ENCODE peak calls at places on chromosome 4, in eight cellular contexts. H, W, Z, C, A, U, R and T are unnamed samples.

GRCh38 chr4:122681568-122681967 is 50.9 kb upstream of the BBS12 start:
- DNase-seq in U (no peak), R (no peak), W (no peak), Z (no peak), H (no peak), C (no peak), A (no peak), T (no peak)

GRCh38 chr4:15479089-15479912 is 9.6 kb downstream of the CC2D2A start:
- DNase-seq in H (no peak), C (peak), A (no peak), U (no peak), R (peak), Z (no peak), W (no peak), T (peak)

GRCh38 chr4:68383115-68383514 is 33.2 kb upstream of the YTHDC1 start:
- DNase-seq in Z (no peak), H (no peak), C (no peak), R (no peak), W (no peak), A (no peak), U (no peak), T (no peak)

GRCh38 chr4:77154074-77154473 is 2.9 kb upstream of the CCNG2 start:
- DNase-seq in R (no peak), Z (no peak), C (no peak), H (no peak), U (no peak), A (no peak), W (no peak), T (no peak)

GRCh38 chr4:141571368-141571767 is 65.0 kb upstream of the IL15 start:
- DNase-seq in A (no peak), H (no peak), C (no peak), Z (no peak), U (no peak), W (no peak), R (no peak), T (no peak)

GRCh38 chr4:95980877-95981360 is 141.0 kb downstream of the PDHA2 start:
- DNase-seq in C (no peak), H (no peak), U (no peak), A (no peak), Z (no peak), R (no peak), W (no peak), T (no peak)

GRCh38 chr4:60579335-60579734 is 620.8 kb upstream of the ADGRL3 start:
- DNase-seq in W (no peak), C (no peak), Z (no peak), U (no peak), H (no peak), A (no peak), R (no peak), T (no peak)

GRCh38 chr4:108155373-108155772 is 13.4 kb downstream of the LEF1 start:
- DNase-seq in R (no peak), W (no peak), H (no peak), A (no peak), Z (no peak), C (peak), U (no peak), T (no peak)

GRCh38 chr4:145808021-145808650 is 128.2 kb downstream of the C4orf51 start:
- DNase-seq in A (peak), C (peak), H (peak), R (peak), Z (no peak), W (no peak), U (no peak), T (no peak)

GRCh38 chr4:121964958-121965357 is 13.1 kb upstream of the TRPC3 start:
- DNase-seq in Z (no peak), R (no peak), U (no peak), A (no peak), C (no peak), W (no peak), H (no peak), T (no peak)

GRCh38 chr4:75995727-75996126 is 5.0 kb upstream of the SDAD1 start:
- DNase-seq in C (peak), Z (no peak), U (no peak), R (peak), H (no peak), W (no peak), A (no peak), T (no peak)

GRCh38 chr4:111775908-111776307 is 369.3 kb upstream of the FAM241A start:
- DNase-seq in A (no peak), C (no peak), R (no peak), W (no peak), H (no peak), U (no peak), Z (no peak), T (no peak)

GRCh38 chr4:62560858-62561257 is 1360.7 kb downstream of the ADGRL3 start:
- DNase-seq in W (no peak), U (no peak), Z (no peak), R (no peak), A (no peak), H (no peak), C (no peak), T (no peak)

GRCh38 chr4:182978152-182978827 is 61.1 kb upstream of the DCTD start:
- DNase-seq in H (peak), A (no peak), C (no peak), R (no peak), Z (no peak), W (no peak), U (no peak), T (no peak)

GRCh38 chr4:187666634-187667033 is 328.9 kb upstream of the ZFP42 start:
- DNase-seq in Z (no peak), H (no peak), U (no peak), C (no peak), R (no peak), A (no peak), W (no peak), T (no peak)

GRCh38 chr4:125642645-125643044 is 327.9 kb downstream of the FAT4 start:
- DNase-seq in W (no peak), U (no peak), A (no peak), C (peak), H (no peak), Z (no peak), R (no peak), T (no peak)

GRCh38 chr4:21596521-21596920 is 352.1 kb downstream of the KCNIP4 start:
- DNase-seq in A (no peak), R (no peak), H (no peak), Z (no peak), C (peak), U (no peak), W (no peak), T (no peak)

GRCh38 chr4:94870151-94870550 is 112.4 kb downstream of the BMPR1B start:
- DNase-seq in Z (no peak), H (no peak), A (no peak), W (no peak), R (no peak), C (no peak), U (no peak), T (no peak)

GRCh38 chr4:101356928-101357327 is 9.6 kb upstream of the PPP3CA start:
- DNase-seq in C (no peak), R (peak), U (no peak), W (no peak), A (no peak), Z (no peak), H (no peak), T (no peak)

GRCh38 chr4:189660737-189661330 is 279.8 kb upstream of the FRG1 start:
- DNase-seq in A (no peak), W (no peak), H (no peak), U (no peak), R (no peak), C (peak), Z (no peak), T (no peak)

GRCh38 chr4:189659302-189659701 is 281.4 kb upstream of the FRG1 start:
- DNase-seq in R (no peak), W (no peak), H (no peak), A (no peak), C (no peak), U (no peak), Z (no peak), T (no peak)

DNA sequence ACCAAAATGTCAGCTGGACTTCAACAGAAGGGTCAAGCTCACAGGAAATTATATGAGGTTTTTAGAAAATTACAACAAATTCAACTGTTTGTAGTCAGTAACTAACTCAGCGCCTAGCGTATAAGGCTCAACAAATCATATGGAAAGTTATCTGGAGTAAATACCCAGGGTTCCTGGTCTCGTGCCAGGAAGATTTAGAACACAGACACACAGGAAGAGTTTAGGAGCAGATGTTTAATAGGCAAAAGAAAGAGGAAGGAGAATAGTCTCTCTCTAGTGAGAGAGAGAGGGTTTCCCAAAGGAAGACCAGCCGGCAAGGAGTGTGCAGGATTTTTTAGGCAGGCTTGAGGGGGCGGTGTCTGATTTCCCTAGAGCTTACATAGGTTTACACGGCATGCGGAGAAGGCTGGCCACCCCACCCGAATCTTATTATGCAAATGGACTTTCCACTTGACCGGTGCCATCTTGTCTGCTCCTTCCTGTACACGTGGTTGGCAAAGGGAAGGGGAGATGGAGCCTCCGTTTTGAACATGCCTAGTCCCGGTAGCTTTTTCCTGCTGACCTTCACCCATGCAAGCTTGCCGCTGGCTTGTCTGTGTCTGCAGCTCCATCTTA is 284.0 kb upstream of the FRG1 start:
- DNase-seq in Z (no peak), U (no peak), A (no peak), C (no peak), W (no peak), H (no peak), R (no peak), T (no peak)
- TF ChIP-seq POLR2AphosphoS5 in Z (no peak), U (no peak), A (no peak), C (no peak), W (no peak), H (no peak), R (no peak), T (no peak)

GRCh38 chr4:56272003-56272402 is 115.3 kb downstream of the AASDH start:
- DNase-seq in U (no peak), H (no peak), R (no peak), C (no peak), Z (peak), W (no peak), A (no peak), T (no peak)
- TF ChIP-seq POLR2AphosphoS5 in U (no peak), H (no peak), R (no peak), C (no peak), Z (peak), W (no peak), A (no peak), T (no peak)

GRCh38 chr4:26252349-26252748 is 68.5 kb upstream of the RBPJ start:
- DNase-seq in R (peak), U (no peak), W (no peak), C (no peak), A (no peak), H (peak), Z (no peak), T (no peak)

GRCh38 chr4:26248647-26249046 is 72.2 kb upstream of the RBPJ start:
- DNase-seq in R (no peak), U (no peak), C (no peak), A (no peak), Z (peak), H (no peak), W (no peak), T (peak)
- TF ChIP-seq POLR2AphosphoS5 in R (no peak), U (no peak), C (no peak), A (no peak), Z (peak), H (no peak), W (no peak), T (no peak)

GRCh38 chr4:113683143-113683542 is 78.4 kb downstream of the CAMK2D start:
- DNase-seq in U (no peak), R (no peak), W (no peak), C (no peak), Z (peak), A (peak), H (peak), T (no peak)
- TF ChIP-seq POLR2AphosphoS5 in U (no peak), R (no peak), W (no peak), C (no peak), Z (no peak), A (no peak), H (peak), T (no peak)

DNA sequence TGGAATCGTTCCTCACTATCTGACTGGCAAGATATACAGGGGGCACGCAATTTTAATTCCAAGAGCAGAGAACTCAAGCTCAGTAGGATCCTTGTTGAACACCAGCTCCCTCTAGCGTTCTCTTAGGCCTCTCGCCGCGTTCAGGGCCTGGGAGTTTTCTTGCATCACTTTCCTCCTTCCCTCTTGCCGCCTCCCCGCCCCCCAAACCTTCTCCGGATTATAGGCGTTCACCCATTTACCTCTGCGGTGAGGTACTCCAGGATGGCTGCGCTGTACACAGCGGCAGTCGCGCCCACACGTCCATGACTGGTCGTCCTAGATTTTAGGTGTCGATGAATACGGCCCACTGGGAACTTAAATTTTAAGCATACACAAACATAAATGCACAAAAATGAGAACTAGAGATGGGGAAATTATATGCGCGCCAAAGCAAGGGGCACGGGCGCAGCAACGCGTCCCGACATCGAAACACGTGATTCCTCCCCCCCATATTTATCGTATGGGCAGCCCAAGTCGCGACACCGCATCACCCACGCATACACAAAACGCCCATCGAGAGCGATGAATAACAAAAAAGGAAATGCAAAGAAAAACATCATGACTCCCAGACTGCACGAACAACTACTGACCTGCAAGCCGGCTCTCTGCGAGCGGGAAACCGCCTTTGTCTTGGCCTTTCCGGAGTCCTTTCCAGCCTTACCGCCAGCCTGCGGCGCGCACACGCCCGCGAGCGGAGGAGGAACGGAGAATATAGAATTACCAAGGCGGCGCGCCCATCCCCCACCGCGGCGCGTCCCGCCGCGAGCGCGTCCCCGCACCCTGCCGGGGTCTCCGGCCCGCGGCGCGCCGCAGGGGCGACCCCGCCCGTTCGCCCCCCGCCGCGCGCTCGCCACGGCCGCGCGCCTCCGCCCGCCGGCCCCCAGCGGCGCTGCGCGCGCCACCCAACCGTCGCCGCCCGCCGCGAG is 759 bp downstream of the H2AZ1 start:
- DNase-seq in Z (peak), U (peak), A (peak), W (peak), R (peak), H (peak), C (peak), T (peak)
- TF ChIP-seq POLR2AphosphoS5 in Z (peak), U (peak), A (no peak), W (peak), R (peak), H (peak), C (peak), T (peak)

GRCh38 chr4:185142911-185143595 is at the start of gene SLC25A4:
- DNase-seq in W (peak), H (peak), C (peak), Z (peak), U (peak), R (peak), A (peak), T (peak)

GRCh38 chr4:185144601-185145240 is 1.7 kb downstream of the SLC25A4 start:
- DNase-seq in U (no peak), A (no peak), H (no peak), Z (no peak), R (no peak), C (no peak), W (no peak), T (no peak)

GRCh38 chr4:185142563-185142910 is 529 bp upstream of the SLC25A4 start:
- DNase-seq in Z (no peak), C (no peak), H (no peak), U (no peak), R (no peak), W (no peak), A (no peak), T (no peak)

GRCh38 chr4:185143596-185143969 is 517 bp downstream of the SLC25A4 start:
- DNase-seq in U (no peak), C (no peak), Z (peak), R (no peak), H (no peak), W (no peak), A (no peak), T (peak)

DNA sequence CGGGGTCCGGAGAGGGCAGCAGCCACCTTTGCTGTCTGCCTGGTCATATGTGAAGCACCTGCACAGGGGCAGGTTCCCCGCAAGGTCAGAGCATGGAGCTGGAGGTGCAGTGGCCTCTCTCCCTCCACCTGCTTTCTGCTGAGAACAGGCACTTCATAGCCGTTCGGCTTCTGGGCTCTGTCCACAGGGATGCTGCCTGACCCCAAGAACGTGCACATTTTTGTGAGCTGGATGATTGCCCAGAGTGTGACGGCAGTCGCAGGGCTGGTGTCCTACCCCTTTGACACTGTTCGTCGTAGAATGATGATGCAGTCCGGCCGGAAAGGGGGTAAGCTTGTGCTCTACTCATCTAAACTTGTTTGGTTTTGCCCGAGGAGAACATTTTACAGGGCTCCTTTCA is 2.5 kb downstream of the SLC25A4 start:
- DNase-seq in Z (no peak), H (no peak), R (no peak), A (no peak), U (no peak), W (no peak), C (no peak), T (peak)
- TF ChIP-seq POLR2AphosphoS5 in Z (no peak), H (no peak), R (no peak), A (no peak), U (no peak), W (no peak), C (no peak), T (peak)

GRCh38 chr4:1192091-1192492 is 19.7 kb upstream of the SPON2 start:
- DNase-seq in R (peak), Z (peak), C (no peak), A (no peak), W (peak), U (no peak), H (no peak), T (peak)
- TF ChIP-seq POLR2AphosphoS5 in R (peak), Z (peak), C (no peak), A (no peak), W (peak), U (no peak), H (no peak), T (peak)

DNA sequence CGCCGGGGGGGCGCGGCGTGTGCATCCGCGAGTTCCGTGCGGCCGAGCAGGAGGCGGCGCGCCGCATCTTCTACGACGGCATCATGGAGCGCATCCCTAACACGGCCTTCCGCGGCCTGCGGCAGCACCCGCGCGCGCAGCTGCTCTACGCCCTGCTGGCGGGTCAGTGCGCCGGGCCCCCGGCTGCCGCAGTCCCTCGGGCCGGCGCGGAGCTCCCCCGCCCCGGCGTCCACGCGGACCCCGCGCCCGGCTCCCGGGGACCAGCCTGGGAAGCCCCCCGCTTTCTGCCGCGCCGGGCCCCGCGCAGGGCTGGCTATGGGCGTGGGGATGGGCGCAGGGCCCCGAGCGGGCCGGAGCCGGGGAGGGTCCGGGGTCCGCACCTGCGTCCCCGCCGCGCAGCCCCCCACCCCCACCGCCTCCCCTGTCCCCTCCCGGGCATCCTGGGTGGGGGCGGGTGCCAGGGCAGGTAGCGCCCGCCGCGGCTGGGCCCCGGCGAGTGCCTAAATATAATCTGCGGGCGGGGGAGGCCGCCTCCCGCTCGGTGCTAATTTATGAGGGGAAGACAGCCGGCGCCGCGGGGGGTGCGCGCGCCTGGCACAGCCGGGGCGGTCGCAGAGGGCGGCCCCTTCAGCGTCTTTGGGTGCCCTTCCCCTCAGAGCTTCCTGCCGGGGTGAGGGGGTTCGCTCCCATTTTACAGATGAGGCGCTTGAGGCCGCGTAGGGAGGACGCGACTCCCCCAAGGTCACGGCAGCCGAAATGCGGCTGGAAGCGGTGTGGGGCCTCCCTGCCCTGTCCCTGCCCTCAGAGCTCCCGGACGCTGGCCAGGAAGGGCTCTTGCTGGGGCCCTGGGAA is 825 bp downstream of the NAT8L start:
- DNase-seq in Z (no peak), U (no peak), W (no peak), R (no peak), H (no peak), C (peak), A (no peak), T (no peak)
- TF ChIP-seq POLR2AphosphoS5 in Z (no peak), U (no peak), W (no peak), R (peak), H (no peak), C (no peak), A (no peak), T (no peak)